ENCODE peak calls at places on chromosomes 16 and 17, in five cellular contexts. One of them, this sample, is unnamed. For H3K9me3, the result is how much of the 10 kb centered on the place peaks cover.

GRCh38 chr17:77189148-77189547 is 48.4 kb downstream of the SEC14L1 start:
- DNase-seq in A549: no peak
- DNase-seq in CD4-positive, CD25-positive, alpha-beta regulatory T cell: peak
- DNase-seq in transverse colon: no peak
- DNase-seq in adrenal gland: no peak
- DNase-seq in this sample: no peak

GRCh38 chr17:50264263-50265113 is 9.8 kb upstream of the TMEM92 start:
- DNase-seq in transverse colon: no peak
- DNase-seq in adrenal gland: no peak
- DNase-seq in CD4-positive, CD25-positive, alpha-beta regulatory T cell: no peak
- DNase-seq in A549: no peak
- DNase-seq in this sample: no peak

GRCh38 chr17:63701477-63702222 is 1.7 kb upstream of the LIMD2 start:
- DNase-seq in CD4-positive, CD25-positive, alpha-beta regulatory T cell: peak
- DNase-seq in transverse colon: peak
- DNase-seq in A549: no peak
- DNase-seq in adrenal gland: peak
- DNase-seq in this sample: no peak

GRCh38 chr17:3732171-3732570 is 8.5 kb downstream of the HASPIN start:
- DNase-seq in transverse colon: peak
- DNase-seq in A549: no peak
- DNase-seq in CD4-positive, CD25-positive, alpha-beta regulatory T cell: no peak
- DNase-seq in adrenal gland: peak
- DNase-seq in this sample: no peak

GRCh38 chr16:17397499-17397891 is 73.3 kb downstream of the XYLT1 start:
- DNase-seq in CD4-positive, CD25-positive, alpha-beta regulatory T cell: no peak
- DNase-seq in A549: peak
- DNase-seq in transverse colon: peak
- DNase-seq in adrenal gland: peak
- DNase-seq in this sample: no peak

GRCh38 chr17:14307560-14308024 is 6.7 kb downstream of the HS3ST3B1 start:
- DNase-seq in CD4-positive, CD25-positive, alpha-beta regulatory T cell: peak
- DNase-seq in adrenal gland: peak
- DNase-seq in A549: no peak
- DNase-seq in transverse colon: no peak
- DNase-seq in this sample: peak

GRCh38 chr17:21368545-21369246 is 7.5 kb upstream of the KCNJ12 start:
- DNase-seq in CD4-positive, CD25-positive, alpha-beta regulatory T cell: no peak
- DNase-seq in adrenal gland: no peak
- DNase-seq in A549: no peak
- DNase-seq in transverse colon: no peak
- DNase-seq in this sample: peak

GRCh38 chr17:66684256-66684655 is 150.7 kb upstream of the CACNG5 start:
- DNase-seq in adrenal gland: no peak
- DNase-seq in transverse colon: no peak
- DNase-seq in A549: no peak
- DNase-seq in CD4-positive, CD25-positive, alpha-beta regulatory T cell: no peak
- DNase-seq in this sample: no peak

GRCh38 chr17:75692976-75693375 is 25.8 kb downstream of the SAP30BP start:
- DNase-seq in A549: no peak
- DNase-seq in adrenal gland: no peak
- DNase-seq in CD4-positive, CD25-positive, alpha-beta regulatory T cell: no peak
- DNase-seq in transverse colon: no peak
- DNase-seq in this sample: no peak

GRCh38 chr17:39450051-39450450 is 1.0 kb downstream of the MED1 start:
- DNase-seq in transverse colon: no peak
- DNase-seq in adrenal gland: no peak
- DNase-seq in A549: no peak
- DNase-seq in CD4-positive, CD25-positive, alpha-beta regulatory T cell: no peak
- DNase-seq in this sample: no peak

GRCh38 chr17:76270127-76270592 is 5.0 kb downstream of the UBALD2 start:
- DNase-seq in CD4-positive, CD25-positive, alpha-beta regulatory T cell: peak
- DNase-seq in adrenal gland: no peak
- DNase-seq in transverse colon: no peak
- DNase-seq in A549: no peak
- DNase-seq in this sample: no peak

GRCh38 chr17:30334421-30334820 is 564 bp upstream of the TMIGD1 start:
- DNase-seq in transverse colon: no peak
- DNase-seq in A549: no peak
- DNase-seq in adrenal gland: no peak
- DNase-seq in CD4-positive, CD25-positive, alpha-beta regulatory T cell: no peak
- DNase-seq in this sample: no peak

GRCh38 chr17:38338053-38338452 is 5.7 kb downstream of the GPR179 start:
- DNase-seq in CD4-positive, CD25-positive, alpha-beta regulatory T cell: no peak
- DNase-seq in A549: no peak
- DNase-seq in transverse colon: no peak
- DNase-seq in adrenal gland: no peak
- DNase-seq in this sample: no peak

GRCh38 chr17:39954876-39955275 is 7.9 kb upstream of the GSDMA start:
- DNase-seq in A549: no peak
- DNase-seq in CD4-positive, CD25-positive, alpha-beta regulatory T cell: no peak
- DNase-seq in transverse colon: no peak
- DNase-seq in adrenal gland: no peak
- DNase-seq in this sample: no peak

GRCh38 chr16:77227745-77228144 is 28.5 kb downstream of the SYCE1L start:
- DNase-seq in A549: no peak
- DNase-seq in CD4-positive, CD25-positive, alpha-beta regulatory T cell: no peak
- DNase-seq in adrenal gland: no peak
- DNase-seq in transverse colon: no peak
- DNase-seq in this sample: no peak

GRCh38 chr17:62627219-62627903 is at the start of gene MRC2:
- DNase-seq in A549: peak
- DNase-seq in CD4-positive, CD25-positive, alpha-beta regulatory T cell: peak
- DNase-seq in adrenal gland: no peak
- DNase-seq in transverse colon: peak
- DNase-seq in this sample: peak

GRCh38 chr16:86653289-86654006 is 75.1 kb downstream of the FOXL1 start:
- DNase-seq in A549: no peak
- DNase-seq in transverse colon: no peak
- DNase-seq in CD4-positive, CD25-positive, alpha-beta regulatory T cell: no peak
- DNase-seq in adrenal gland: no peak
- DNase-seq in this sample: no peak

GRCh38 chr16:86647561-86647960 is 69.2 kb downstream of the FOXL1 start:
- DNase-seq in A549: no peak
- DNase-seq in transverse colon: no peak
- DNase-seq in adrenal gland: no peak
- DNase-seq in CD4-positive, CD25-positive, alpha-beta regulatory T cell: no peak
- DNase-seq in this sample: no peak

GRCh38 chr16:86651823-86652222 is 73.5 kb downstream of the FOXL1 start:
- DNase-seq in CD4-positive, CD25-positive, alpha-beta regulatory T cell: no peak
- DNase-seq in A549: no peak
- DNase-seq in adrenal gland: no peak
- DNase-seq in transverse colon: no peak
- DNase-seq in this sample: no peak

GRCh38 chr16:86651013-86651627 is 72.8 kb downstream of the FOXL1 start:
- DNase-seq in A549: no peak
- DNase-seq in adrenal gland: no peak
- DNase-seq in transverse colon: no peak
- DNase-seq in CD4-positive, CD25-positive, alpha-beta regulatory T cell: no peak
- DNase-seq in this sample: no peak

DNA sequence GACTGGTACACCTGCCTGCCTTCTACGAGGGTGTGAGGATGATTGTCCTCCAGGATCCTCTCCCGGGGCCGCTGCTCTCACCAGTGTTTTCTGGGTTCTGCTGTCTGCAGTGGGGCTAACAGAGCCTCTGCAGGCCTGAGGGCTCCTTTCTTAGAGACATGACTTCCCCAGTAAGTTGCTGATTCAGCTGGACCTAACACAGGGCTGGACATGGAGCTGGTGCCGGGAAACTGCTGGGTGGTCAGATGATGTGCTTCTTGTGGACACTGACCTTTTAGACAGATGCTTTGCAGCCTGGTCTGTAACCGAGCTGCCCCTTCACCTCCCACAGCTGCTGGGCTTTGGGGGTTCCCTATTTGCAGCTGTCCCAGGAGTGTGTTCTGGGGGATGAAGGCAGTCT is 71.5 kb downstream of the FOXL1 start:
- DNase-seq in transverse colon: no peak
- DNase-seq in CD4-positive, CD25-positive, alpha-beta regulatory T cell: no peak
- DNase-seq in adrenal gland: no peak
- DNase-seq in A549: no peak
- DNase-seq in this sample: no peak
- H3K4me3 ChIP-seq in transverse colon: no peak
- H3K4me3 ChIP-seq in CD4-positive, CD25-positive, alpha-beta regulatory T cell: no peak
- H3K4me3 ChIP-seq in adrenal gland: no peak
- H3K4me3 ChIP-seq in A549: no peak
- H3K4me3 ChIP-seq in this sample: no peak

GRCh38 chr16:86665319-86665675 is 86.9 kb downstream of the FOXL1 start:
- DNase-seq in A549: no peak
- DNase-seq in transverse colon: no peak
- DNase-seq in adrenal gland: no peak
- DNase-seq in CD4-positive, CD25-positive, alpha-beta regulatory T cell: no peak
- DNase-seq in this sample: no peak

GRCh38 chr16:86665929-86666328 is 87.6 kb downstream of the FOXL1 start:
- DNase-seq in adrenal gland: no peak
- DNase-seq in CD4-positive, CD25-positive, alpha-beta regulatory T cell: no peak
- DNase-seq in transverse colon: no peak
- DNase-seq in A549: no peak
- DNase-seq in this sample: no peak

GRCh38 chr16:86662740-86663139 is 84.4 kb downstream of the FOXL1 start:
- DNase-seq in CD4-positive, CD25-positive, alpha-beta regulatory T cell: no peak
- DNase-seq in transverse colon: no peak
- DNase-seq in A549: no peak
- DNase-seq in adrenal gland: no peak
- DNase-seq in this sample: no peak

GRCh38 chr16:86663691-86664517 is 85.6 kb downstream of the FOXL1 start:
- DNase-seq in A549: no peak
- DNase-seq in transverse colon: no peak
- DNase-seq in adrenal gland: no peak
- DNase-seq in CD4-positive, CD25-positive, alpha-beta regulatory T cell: no peak
- DNase-seq in this sample: peak

GRCh38 chr16:86664518-86665318 is 86.4 kb downstream of the FOXL1 start:
- DNase-seq in CD4-positive, CD25-positive, alpha-beta regulatory T cell: peak
- DNase-seq in transverse colon: peak
- DNase-seq in adrenal gland: no peak
- DNase-seq in A549: peak
- DNase-seq in this sample: peak
- H3K27ac ChIP-seq in CD4-positive, CD25-positive, alpha-beta regulatory T cell: no peak
- H3K27ac ChIP-seq in transverse colon: peak
- H3K27ac ChIP-seq in adrenal gland: peak
- H3K27ac ChIP-seq in A549: peak
- H3K27ac ChIP-seq in this sample: peak

GRCh38 chr16:70161350-70161749 is 12.2 kb upstream of the CLEC18C start:
- DNase-seq in transverse colon: no peak
- DNase-seq in CD4-positive, CD25-positive, alpha-beta regulatory T cell: no peak
- DNase-seq in adrenal gland: no peak
- DNase-seq in A549: peak
- DNase-seq in this sample: no peak

GRCh38 chr16:70159355-70160348 is 13.9 kb upstream of the CLEC18C start:
- DNase-seq in adrenal gland: no peak
- DNase-seq in transverse colon: no peak
- DNase-seq in CD4-positive, CD25-positive, alpha-beta regulatory T cell: no peak
- DNase-seq in A549: no peak
- DNase-seq in this sample: no peak

GRCh38 chr16:70162041-70162451 is 11.5 kb upstream of the CLEC18C start:
- DNase-seq in CD4-positive, CD25-positive, alpha-beta regulatory T cell: no peak
- DNase-seq in transverse colon: no peak
- DNase-seq in adrenal gland: no peak
- DNase-seq in A549: peak
- DNase-seq in this sample: no peak

GRCh38 chr16:70160821-70161220 is 12.8 kb upstream of the CLEC18C start:
- DNase-seq in A549: no peak
- DNase-seq in transverse colon: no peak
- DNase-seq in CD4-positive, CD25-positive, alpha-beta regulatory T cell: no peak
- DNase-seq in adrenal gland: no peak
- DNase-seq in this sample: no peak

DNA sequence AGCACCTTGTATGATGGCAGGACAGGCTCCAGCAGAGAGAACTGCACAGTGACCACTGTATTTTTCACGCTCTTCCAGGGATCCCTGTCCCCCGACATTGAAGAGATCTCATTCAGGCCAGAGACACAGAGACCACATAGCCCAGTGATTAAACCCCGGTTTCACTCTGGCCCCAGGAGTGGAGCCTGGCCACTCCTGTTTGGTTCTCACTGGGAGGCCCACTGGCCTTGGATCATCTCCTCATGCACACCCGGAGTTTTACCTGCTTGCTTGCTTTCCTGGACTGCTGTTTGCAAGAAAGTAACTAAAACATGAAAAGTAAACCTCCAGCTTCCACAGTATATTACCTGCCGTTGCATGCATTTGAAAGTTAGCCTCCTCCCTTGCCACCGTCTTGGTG is 13.2 kb upstream of the CLEC18C start:
- DNase-seq in A549: peak
- DNase-seq in transverse colon: no peak
- DNase-seq in CD4-positive, CD25-positive, alpha-beta regulatory T cell: no peak
- DNase-seq in adrenal gland: no peak
- DNase-seq in this sample: no peak
- H3K9me3 ChIP-seq in A549: under half
- H3K9me3 ChIP-seq in transverse colon: under half
- H3K9me3 ChIP-seq in CD4-positive, CD25-positive, alpha-beta regulatory T cell: under half
- H3K9me3 ChIP-seq in adrenal gland: under half
- H3K9me3 ChIP-seq in this sample: under half

DNA sequence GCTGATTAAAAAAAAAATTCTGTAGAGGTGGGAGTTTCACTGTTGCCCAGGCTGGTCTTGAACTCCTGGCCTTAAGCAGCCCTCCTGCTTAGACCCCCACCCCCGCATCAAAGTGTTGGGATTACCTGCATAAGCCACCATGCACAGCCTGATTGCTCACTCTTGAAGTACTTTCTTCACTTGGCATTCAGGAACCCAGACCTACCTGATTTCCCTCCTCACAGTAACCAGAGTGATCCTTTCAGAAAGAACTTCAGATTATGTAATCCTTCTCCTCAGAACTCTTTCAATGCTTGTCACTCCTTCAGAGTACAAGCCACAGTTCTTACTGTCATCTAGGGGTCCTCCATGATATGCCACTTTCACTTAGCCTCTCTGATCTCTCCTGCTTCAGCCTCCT is 1.4 kb downstream of the EFCAB13 start:
- DNase-seq in transverse colon: no peak
- DNase-seq in A549: no peak
- DNase-seq in adrenal gland: no peak
- DNase-seq in CD4-positive, CD25-positive, alpha-beta regulatory T cell: no peak
- DNase-seq in this sample: no peak
- H3K4me3 ChIP-seq in transverse colon: no peak
- H3K4me3 ChIP-seq in A549: peak
- H3K4me3 ChIP-seq in adrenal gland: no peak
- H3K4me3 ChIP-seq in CD4-positive, CD25-positive, alpha-beta regulatory T cell: no peak
- H3K4me3 ChIP-seq in this sample: no peak

This sample was measured in SJCRH30.